ENCODE peak calls at places on chromosomes 11 and 22, in seven cellular contexts. F, I, B, J, W, Y and M are unnamed samples.
A peak's percentile ranks its signal among the peaks of the same experiment; 100 is the strongest.

GRCh38 chr11:76783901-76784813 is 1.0 kb downstream of the TSKU start:
- DNase-seq in F (peak; percentile 55), I (no peak), B (peak; percentile 76), J (no peak), W (no peak), Y (no peak), M (peak; percentile 69)

GRCh38 chr11:83194284-83195175 is 1.0 kb downstream of the ANKRD42 start:
- DNase-seq in F (no peak), I (peak; percentile 68), B (peak; percentile 77), J (no peak), W (peak; percentile 61), Y (no peak), M (no peak)

GRCh38 chr22:17638182-17638431 is 450 bp upstream of the BCL2L13 start:
- DNase-seq in F (no peak), I (peak; percentile 40), B (no peak), J (no peak), W (no peak), Y (no peak), M (no peak)

GRCh38 chr11:126443120-126443519 is 87.6 kb downstream of the ST3GAL4 start:
- DNase-seq in F (no peak), I (no peak), B (no peak), J (no peak), W (no peak), Y (no peak), M (no peak)

GRCh38 chr22:39797528-39798147 is 95.9 kb downstream of the ENTHD1 start:
- DNase-seq in F (no peak), I (no peak), B (no peak), J (no peak), W (no peak), Y (no peak), M (no peak)

GRCh38 chr11:41788177-41788576 is 328.7 kb upstream of the LRRC4C start:
- DNase-seq in F (no peak), I (no peak), B (no peak), J (no peak), W (no peak), Y (no peak), M (no peak)

GRCh38 chr11:115488945-115489344 is 15.3 kb downstream of the CADM1 start:
- DNase-seq in F (no peak), I (no peak), B (no peak), J (no peak), W (no peak), Y (peak; percentile 59), M (peak; percentile 27)

GRCh38 chr11:43712676-43713075 is 32.1 kb downstream of the HSD17B12 start:
- DNase-seq in F (no peak), I (no peak), B (no peak), J (no peak), W (no peak), Y (peak; percentile 34), M (no peak)

GRCh38 chr11:23856654-23857053 is 640.2 kb upstream of the LUZP2 start:
- DNase-seq in F (no peak), I (no peak), B (no peak), J (no peak), W (no peak), Y (peak; percentile 49), M (no peak)

GRCh38 chr11:113114452-113115027 is 153.3 kb downstream of the NCAM1 start:
- DNase-seq in F (no peak), I (no peak), B (peak; percentile 60), J (peak; percentile 32), W (no peak), Y (no peak), M (no peak)

GRCh38 chr22:47180796-47181195 is 418.3 kb downstream of the TBC1D22A start:
- DNase-seq in F (no peak), I (no peak), B (no peak), J (no peak), W (no peak), Y (no peak), M (no peak)

GRCh38 chr11:119187123-119187892 is 2.0 kb downstream of the NHERF4 start:
- DNase-seq in F (no peak), I (no peak), B (no peak), J (no peak), W (no peak), Y (no peak), M (no peak)

GRCh38 chr11:12066056-12066798 is 44.2 kb upstream of the MICAL2 start:
- DNase-seq in F (peak; percentile 93), I (no peak), B (peak; percentile 69), J (no peak), W (no peak), Y (peak; percentile 83), M (peak; percentile 93)

GRCh38 chr11:8988329-8989234 is 15.2 kb downstream of the NRIP3 start:
- DNase-seq in F (no peak), I (no peak), B (no peak), J (no peak), W (no peak), Y (no peak), M (no peak)

GRCh38 chr11:120801801-120802689 is 221.9 kb upstream of the TBCEL start:
- DNase-seq in F (peak; percentile 32), I (peak; percentile 42), B (peak; percentile 53), J (no peak), W (peak; percentile 19), Y (peak; percentile 15), M (no peak)

GRCh38 chr11:95884364-95884763 is 39.5 kb downstream of the MTMR2 start:
- DNase-seq in F (no peak), I (no peak), B (no peak), J (no peak), W (no peak), Y (no peak), M (peak; percentile 34)

GRCh38 chr11:114326776-114327175 is 30.6 kb downstream of the NNMT start:
- DNase-seq in F (no peak), I (no peak), B (no peak), J (no peak), W (no peak), Y (no peak), M (no peak)

GRCh38 chr22:33785283-33785991 is 134.8 kb downstream of the LARGE1 start:
- DNase-seq in F (no peak), I (no peak), B (no peak), J (no peak), W (no peak), Y (peak; percentile 49), M (peak; percentile 92)

GRCh38 chr11:20163778-20164133 is 3.5 kb upstream of the DBX1 start:
- DNase-seq in F (no peak), I (no peak), B (no peak), J (no peak), W (no peak), Y (no peak), M (no peak)

GRCh38 chr22:24696551-24697001 is 77.9 kb downstream of the PIWIL3 start:
- DNase-seq in F (no peak), I (no peak), B (no peak), J (no peak), W (no peak), Y (no peak), M (no peak)

GRCh38 chr11:2537896-2538855 is 93.4 kb downstream of the KCNQ1 start:
- DNase-seq in F (no peak), I (no peak), B (no peak), J (no peak), W (no peak), Y (no peak), M (no peak)

GRCh38 chr22:27857441-27857840 is 55.9 kb upstream of the MN1 start:
- DNase-seq in F (no peak), I (no peak), B (no peak), J (no peak), W (no peak), Y (no peak), M (no peak)

GRCh38 chr22:27863556-27863955 is 55.5 kb downstream of the PITPNB start:
- DNase-seq in F (no peak), I (no peak), B (no peak), J (no peak), W (no peak), Y (no peak), M (no peak)

GRCh38 chr22:27853404-27853803 is 51.8 kb upstream of the MN1 start:
- DNase-seq in F (no peak), I (no peak), B (no peak), J (no peak), W (no peak), Y (no peak), M (no peak)

GRCh38 chr22:27863001-27863400 is 56.1 kb downstream of the PITPNB start:
- DNase-seq in F (no peak), I (no peak), B (no peak), J (no peak), W (no peak), Y (no peak), M (no peak)

GRCh38 chr22:27859336-27859735 is 57.8 kb upstream of the MN1 start:
- DNase-seq in F (no peak), I (no peak), B (no peak), J (no peak), W (no peak), Y (no peak), M (no peak)
- H3K27ac ChIP-seq in F (no peak overlapping the region), I (peak overlapping the region; percentile 36), B (no peak overlapping the region), J (no peak overlapping the region), W (no peak overlapping the region), Y (peak overlapping the region; percentile 85), M (no peak overlapping the region)

GRCh38 chr11:111391328-111392124 is 12.5 kb upstream of the POU2AF1 start:
- DNase-seq in F (no peak), I (no peak), B (no peak), J (no peak), W (no peak), Y (no peak), M (no peak)
- H3K27ac ChIP-seq in F (no peak overlapping the region), I (no peak overlapping the region), B (no peak overlapping the region), J (no peak overlapping the region), W (no peak overlapping the region), Y (no peak overlapping the region), M (no peak overlapping the region)

GRCh38 chr11:3835752-3836151 is 5.0 kb downstream of the RHOG start:
- DNase-seq in F (no peak), I (no peak), B (no peak), J (no peak), W (no peak), Y (no peak), M (no peak)

GRCh38 chr11:3835100-3835485 is 5.7 kb downstream of the RHOG start:
- DNase-seq in F (no peak), I (no peak), B (no peak), J (no peak), W (no peak), Y (no peak), M (no peak)

GRCh38 chr11:3837793-3838192 is 3.0 kb downstream of the RHOG start:
- DNase-seq in F (no peak), I (peak; percentile 50), B (peak; percentile 36), J (no peak), W (no peak), Y (no peak), M (no peak)

GRCh38 chr11:3838504-3838903 is 2.3 kb downstream of the RHOG start:
- DNase-seq in F (no peak), I (no peak), B (no peak), J (no peak), W (no peak), Y (no peak), M (no peak)

DNA sequence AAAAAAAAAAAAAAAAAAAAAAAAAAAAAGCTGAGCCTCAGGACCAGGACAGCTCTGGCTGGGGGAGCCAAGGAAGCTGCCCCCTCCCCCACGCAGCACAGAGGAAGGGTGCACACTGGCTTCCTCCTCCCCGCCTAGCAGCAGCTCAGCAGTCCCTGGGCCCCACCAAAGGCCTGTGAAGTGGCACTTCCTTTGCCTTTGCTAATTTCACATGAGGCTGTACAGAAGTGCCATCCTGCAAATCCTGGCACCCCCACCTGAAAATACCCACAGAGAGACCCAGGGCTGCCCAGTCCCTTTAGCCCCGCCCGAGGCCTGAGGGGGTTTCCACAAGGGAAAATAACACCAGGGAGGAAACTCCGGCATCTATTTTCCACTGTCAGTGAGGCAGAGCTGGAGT is 3.9 kb downstream of the RHOG start:
- DNase-seq in F (no peak), I (peak; percentile 73), B (no peak), J (no peak), W (peak; percentile 51), Y (no peak), M (no peak)
- H3K27ac ChIP-seq in F (no peak overlapping the region), I (peak overlapping the region; percentile 41), B (peak overlapping the region; percentile 10), J (peak overlapping the region; percentile 98), W (peak overlapping the region; percentile 95), Y (no peak overlapping the region), M (no peak overlapping the region)

GRCh38 chr22:50007057-50007511 is 5.5 kb downstream of the IL17REL start:
- DNase-seq in F (no peak), I (no peak), B (no peak), J (no peak), W (no peak), Y (no peak), M (no peak)
- H3K27ac ChIP-seq in F (no peak overlapping the region), I (peak overlapping the region; percentile 91), B (no peak overlapping the region), J (no peak overlapping the region), W (no peak overlapping the region), Y (no peak overlapping the region), M (no peak overlapping the region)